ENCODE peak calls at places on chromosomes 11 and 22, in five cellular contexts. V is IMR-90, G is K562, R is SK-N-SH, U is GM12878. Q is an unnamed sample.

GRCh38 chr11:126233391-126233790 is 21.8 kb downstream of the FAM118B start:
- DNase-seq in R (no peak), V (peak; percentile 78), U (no peak), G (no peak), Q (no peak)

GRCh38 chr22:20750461-20751184 is 23.3 kb upstream of the SERPIND1 start:
- DNase-seq in R (no peak), U (peak; percentile 59), V (peak; percentile 90), G (peak; percentile 77), Q (peak; percentile 25)

GRCh38 chr11:12705874-12706273 is 31.7 kb downstream of the TEAD1 start:
- DNase-seq in R (no peak), U (no peak), G (no peak), V (no peak), Q (no peak)

GRCh38 chr22:47918276-47918928 is 1156.0 kb downstream of the TBC1D22A start:
- DNase-seq in U (peak; percentile 47), V (no peak), G (no peak), R (no peak), Q (no peak)

GRCh38 chr11:3929232-3929631 is 73.8 kb downstream of the STIM1 start:
- DNase-seq in G (no peak), R (no peak), V (peak; percentile 49), U (no peak), Q (no peak)

GRCh38 chr11:17613428-17613962 is 66.4 kb downstream of the OTOG start:
- DNase-seq in R (no peak), V (no peak), G (no peak), U (no peak), Q (no peak)

GRCh38 chr22:19456541-19456940 is 9.0 kb upstream of the C22orf39 start:
- DNase-seq in R (no peak), V (no peak), G (no peak), U (no peak), Q (no peak)

GRCh38 chr11:127017482-127017881 is 16.9 kb upstream of the KIRREL3 start:
- DNase-seq in G (peak; percentile 27), U (no peak), R (no peak), V (peak; percentile 93), Q (peak; percentile 64)

GRCh38 chr11:4072668-4073285 is 21.8 kb upstream of the RRM1 start:
- DNase-seq in U (peak; percentile 51), R (peak; percentile 70), G (peak; percentile 75), V (peak; percentile 80), Q (peak; percentile 80)

GRCh38 chr11:125401746-125402145 is 94.3 kb downstream of the FEZ1 start:
- DNase-seq in R (no peak), V (peak; percentile 26), G (no peak), U (no peak), Q (no peak)

GRCh38 chr11:100618914-100619313 is 68.2 kb upstream of the ARHGAP42 start:
- DNase-seq in V (no peak), U (no peak), R (no peak), G (no peak), Q (no peak)

GRCh38 chr11:125378596-125378995 is 117.5 kb downstream of the FEZ1 start:
- DNase-seq in R (no peak), G (no peak), V (no peak), U (no peak), Q (no peak)

GRCh38 chr11:103656382-103656781 is 380.1 kb upstream of the DDI1 start:
- DNase-seq in U (no peak), R (no peak), G (no peak), V (no peak), Q (no peak)

GRCh38 chr11:126488591-126489370 is 133.3 kb downstream of the ST3GAL4 start:
- DNase-seq in V (no peak), R (no peak), G (no peak), U (no peak), Q (no peak)

GRCh38 chr22:36055376-36056310 is 27.0 kb upstream of the RBFOX2 start:
- DNase-seq in V (peak; percentile 42), R (no peak), G (no peak), U (no peak), Q (no peak)
- TF ChIP-seq RCOR1 in V (no peak), R (no peak), G (no peak), U (no peak), Q (no peak)

GRCh38 chr11:70645537-70645936 is 247.2 kb downstream of the CTTN start:
- DNase-seq in V (no peak), G (no peak), R (no peak), U (no peak), Q (no peak)
- TF ChIP-seq RCOR1 in V (no peak), G (no peak), R (no peak), U (no peak), Q (no peak)

GRCh38 chr11:114269498-114269897 is 26.7 kb upstream of the NNMT start:
- DNase-seq in G (no peak), R (no peak), U (no peak), V (no peak), Q (no peak)
- TF ChIP-seq RCOR1 in G (no peak), R (no peak), U (no peak), V (no peak), Q (no peak)

GRCh38 chr11:92329137-92329536 is 104.5 kb downstream of the FAT3 start:
- DNase-seq in G (no peak), V (no peak), U (no peak), R (no peak), Q (no peak)
- TF ChIP-seq RCOR1 in G (no peak), V (no peak), U (no peak), R (no peak), Q (no peak)

GRCh38 chr11:1837171-1838076 is 1.4 kb upstream of the TNNI2 start:
- DNase-seq in V (peak; percentile 28), U (no peak), R (peak; percentile 97), G (peak; percentile 84), Q (peak; percentile 59)
- TF ChIP-seq RCOR1 in V (no peak), U (no peak), R (no peak), G (no peak), Q (no peak)

DNA sequence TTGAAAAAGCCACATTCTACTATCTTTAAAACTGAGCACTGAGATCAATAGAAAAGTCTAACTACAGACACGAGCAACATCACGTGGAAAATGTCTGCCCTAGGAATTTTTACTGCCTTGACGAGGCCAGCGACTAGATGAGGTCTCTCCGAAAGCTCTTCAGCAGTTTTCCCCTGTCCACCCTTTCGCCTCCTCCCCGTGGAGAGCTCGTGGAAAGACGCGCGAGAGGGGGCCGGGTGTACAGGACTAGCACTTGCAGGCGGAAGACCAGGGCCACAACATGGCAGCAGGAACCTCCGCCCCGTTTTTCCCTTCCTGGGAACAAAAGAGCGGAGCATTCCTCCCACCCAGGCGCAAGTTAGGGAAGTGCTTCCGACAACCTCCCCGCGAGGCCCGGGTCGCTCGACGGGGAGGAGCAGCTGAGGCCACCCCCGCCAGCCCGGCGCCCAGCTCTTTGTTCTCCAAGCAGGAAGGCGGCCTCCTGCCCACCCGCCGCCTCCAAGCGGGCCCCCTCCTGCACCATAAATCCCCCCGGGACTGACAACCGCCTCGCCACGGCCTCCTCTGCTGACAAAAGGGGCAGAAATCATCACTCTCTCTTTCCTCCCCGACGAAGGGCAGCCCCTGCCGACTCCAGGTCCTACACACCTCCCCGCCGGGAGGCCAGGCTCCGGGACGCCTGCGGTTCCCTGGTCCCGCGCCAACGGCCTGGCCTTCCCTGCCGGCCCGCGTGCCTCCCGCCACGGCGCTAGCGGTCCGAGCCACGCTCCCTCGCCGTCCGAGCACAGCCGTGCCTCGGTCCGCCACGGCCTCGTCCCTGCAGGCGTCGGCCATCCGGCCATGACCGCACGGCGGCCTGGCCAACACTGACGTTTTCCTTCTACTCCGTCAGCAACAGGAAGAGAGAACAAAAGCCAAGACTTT is 835 bp downstream of the EIF4G2 start:
- DNase-seq in G (peak; percentile 49), V (peak; percentile 37), R (peak; percentile 58), U (no peak), Q (no peak)
- TF ChIP-seq RCOR1 in G (no peak), V (no peak), R (no peak), U (no peak), Q (no peak)

Q was measured in A549.